ENCODE peak calls at places on chromosomes 11 and 22, in eight cellular contexts. L, Y, K, G, O, W, C and Q are unnamed samples.

GRCh38 chr22:40196628-40197027 is 18.9 kb downstream of the TNRC6B start:
- DNase-seq in C (no peak), L (peak; percentile 92), Y (no peak), K (peak; percentile 59), O (no peak), W (no peak), G (no peak), Q (peak; percentile 34)

GRCh38 chr11:55970935-55971334 is 1.2 kb upstream of the OR10AG1 start:
- DNase-seq in C (no peak), K (no peak), Y (no peak), W (no peak), O (no peak), G (no peak), L (no peak), Q (no peak)

GRCh38 chr11:2797741-2798361 is 87.7 kb downstream of the CDKN1C start:
- DNase-seq in W (no peak), C (peak; percentile 5), K (no peak), G (no peak), Y (peak; percentile 12), L (no peak), O (peak; percentile 9), Q (no peak)

GRCh38 chr11:82750643-82751139 is 17.0 kb upstream of the FAM181B start:
- DNase-seq in W (no peak), G (no peak), C (no peak), L (no peak), K (no peak), Y (no peak), O (no peak), Q (no peak)

GRCh38 chr22:41240377-41241132 is at the start of gene CHADL:
- DNase-seq in K (no peak), L (no peak), G (no peak), O (no peak), W (no peak), C (no peak), Y (no peak), Q (no peak)

GRCh38 chr11:74366576-74366975 is 31.7 kb downstream of the PGM2L1 start:
- DNase-seq in W (no peak), Y (no peak), C (no peak), G (no peak), L (no peak), O (no peak), K (no peak), Q (no peak)

GRCh38 chr11:117535870-117536411 is 208.3 kb downstream of the CEP164 start:
- DNase-seq in Y (no peak), C (no peak), O (no peak), L (no peak), K (no peak), W (no peak), G (no peak), Q (no peak)

GRCh38 chr22:46128606-46129005 is 21.7 kb upstream of the PPARA start:
- DNase-seq in L (no peak), G (peak; percentile 25), W (no peak), O (no peak), C (no peak), K (no peak), Y (no peak), Q (no peak)

GRCh38 chr11:45844822-45845573 is 2.3 kb upstream of the CRY2 start:
- DNase-seq in K (no peak), L (no peak), O (no peak), Y (no peak), W (no peak), G (no peak), C (no peak), Q (no peak)

GRCh38 chr11:128503231-128503991 is 83.9 kb downstream of the ETS1 start:
- DNase-seq in L (peak; percentile 92), K (no peak), C (no peak), G (no peak), O (no peak), W (no peak), Y (no peak), Q (no peak)

GRCh38 chr11:45423475-45424081 is 137.4 kb upstream of the SYT13 start:
- DNase-seq in G (no peak), K (no peak), Y (no peak), O (no peak), L (no peak), C (no peak), W (no peak), Q (no peak)

GRCh38 chr22:28986366-28986765 is 75.3 kb downstream of the C22orf31 start:
- DNase-seq in K (no peak), Y (no peak), C (no peak), G (no peak), O (no peak), L (no peak), W (no peak), Q (no peak)

GRCh38 chr11:69803604-69804218 is 15.5 kb downstream of the FGF3 start:
- DNase-seq in W (no peak), G (no peak), L (no peak), Y (no peak), O (no peak), C (no peak), K (no peak), Q (no peak)

GRCh38 chr11:69800278-69800677 is 18.9 kb downstream of the FGF3 start:
- DNase-seq in L (no peak), Y (no peak), W (no peak), O (no peak), G (no peak), C (no peak), K (no peak), Q (no peak)

GRCh38 chr11:69799582-69799981 is 19.6 kb downstream of the FGF3 start:
- DNase-seq in O (no peak), C (no peak), Y (no peak), G (peak; percentile 54), W (no peak), L (peak; percentile 21), K (no peak), Q (no peak)

GRCh38 chr11:69803022-69803421 is 16.2 kb downstream of the FGF3 start:
- DNase-seq in L (no peak), K (no peak), Y (no peak), W (no peak), C (no peak), O (no peak), G (no peak), Q (no peak)

GRCh38 chr11:69801513-69802335 is 17.5 kb downstream of the FGF3 start:
- DNase-seq in W (peak; percentile 11), C (peak; percentile 70), Y (no peak), K (peak; percentile 76), G (peak; percentile 27), L (no peak), O (no peak), Q (peak; percentile 64)
- TF ChIP-seq CTCF in W (peak; percentile 52), C (peak; percentile 78), Y (peak; percentile 44), K (peak; percentile 71), G (peak; percentile 81), L (peak; percentile 67), O (peak; percentile 67), Q (peak; percentile 45)

GRCh38 chr11:20376162-20376561 is 11.4 kb upstream of the PRMT3 start:
- DNase-seq in Y (no peak), G (no peak), O (no peak), C (no peak), L (no peak), K (no peak), W (no peak), Q (no peak)

GRCh38 chr11:20373102-20373501 is 9.6 kb downstream of the HTATIP2 start:
- DNase-seq in O (no peak), W (no peak), K (no peak), C (no peak), L (no peak), Y (no peak), G (no peak), Q (no peak)

GRCh38 chr11:20372081-20372480 is 8.6 kb downstream of the HTATIP2 start:
- DNase-seq in K (no peak), G (no peak), L (no peak), W (no peak), O (no peak), C (no peak), Y (no peak), Q (no peak)

GRCh38 chr11:20373568-20374209 is 10.2 kb downstream of the HTATIP2 start:
- DNase-seq in Y (no peak), K (no peak), C (no peak), O (no peak), W (no peak), L (no peak), G (no peak), Q (no peak)

GRCh38 chr11:20374746-20375305 is 11.3 kb downstream of the HTATIP2 start:
- DNase-seq in G (no peak), L (peak; percentile 47), K (no peak), W (no peak), C (no peak), Y (no peak), O (no peak), Q (no peak)
- TF ChIP-seq CTCF in G (no peak), L (no peak), K (no peak), W (no peak), C (no peak), Y (no peak), O (no peak), Q (no peak)

DNA sequence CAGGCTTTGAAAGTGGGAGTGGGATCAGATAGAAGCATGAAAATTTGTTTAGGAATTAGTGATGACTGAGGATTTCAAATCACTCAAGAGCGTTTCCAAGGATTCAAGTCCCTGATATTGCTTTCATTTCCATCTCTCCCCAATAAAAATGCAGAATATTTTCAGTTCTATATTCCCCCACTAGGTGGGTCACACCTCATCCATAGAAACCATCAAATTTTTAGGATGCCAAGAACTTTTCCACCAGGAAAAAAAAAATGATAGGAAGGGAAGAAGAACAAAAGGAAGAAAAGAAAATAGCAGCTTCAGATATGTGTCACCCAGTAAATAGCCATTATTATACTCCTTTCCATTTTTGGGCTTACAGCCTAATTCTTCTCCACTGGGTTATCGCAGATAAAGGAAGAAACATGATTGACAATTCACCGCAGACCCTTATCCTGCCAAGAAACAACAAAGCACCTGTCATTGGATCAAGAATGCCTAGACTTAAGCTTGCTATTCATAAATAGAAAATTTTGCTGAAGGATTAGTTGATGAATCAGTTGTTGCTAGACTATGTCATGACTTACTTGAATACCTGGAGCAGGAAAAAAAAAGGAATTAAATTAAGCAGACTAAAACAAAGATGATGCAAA is 30.3 kb upstream of the OR10D3 start:
- DNase-seq in O (no peak), K (no peak), C (no peak), W (no peak), L (no peak), G (no peak), Y (no peak), Q (no peak)
- TF ChIP-seq CTCF in O (no peak), K (no peak), C (no peak), W (no peak), L (no peak), G (no peak), Y (no peak), Q (no peak)

GRCh38 chr11:102318469-102318868 is 1.2 kb downstream of the BIRC3 start:
- DNase-seq in C (no peak), L (peak; percentile 38), G (peak; percentile 74), W (peak; percentile 31), O (no peak), Y (no peak), K (no peak), Q (no peak)
- TF ChIP-seq CTCF in C (no peak), L (no peak), G (peak; percentile 53), W (no peak), O (no peak), Y (no peak), K (peak; percentile 16), Q (no peak)

DNA sequence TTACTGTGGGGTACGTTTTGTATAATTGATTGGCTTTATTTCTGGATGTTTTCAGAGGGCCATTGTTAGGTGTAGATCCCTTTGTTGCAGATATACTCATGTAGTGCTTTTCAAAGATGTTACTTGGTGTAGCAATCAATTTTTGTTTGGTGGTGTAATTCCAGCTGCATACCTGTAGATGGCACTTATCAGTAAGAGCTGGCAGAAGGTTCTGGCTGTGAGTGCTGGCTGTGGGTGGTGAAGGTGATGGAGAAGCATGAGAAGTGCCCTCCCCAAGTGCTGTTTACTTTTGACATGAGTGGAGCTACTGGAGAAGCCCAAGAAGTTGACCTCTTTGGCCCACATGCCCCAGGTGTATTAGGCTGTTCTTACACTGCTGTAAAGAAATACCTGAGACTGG is 1074.9 kb downstream of the FAM181B start:
- DNase-seq in K (peak; percentile 5), L (peak; percentile 25), C (no peak), O (no peak), W (no peak), G (peak; percentile 44), Y (no peak), Q (peak; percentile 14)
- TF ChIP-seq CTCF in K (no peak), L (peak; percentile 63), C (peak; percentile 61), O (no peak), W (no peak), G (peak; percentile 78), Y (no peak), Q (peak; percentile 39)